ENCODE peak calls at places on chromosome 10, in seven cellular contexts. One of them, this sample, is unnamed.

GRCh38 chr10:121527690-121528089 is 70.6 kb downstream of the FGFR2 start:
- DNase-seq in T follicular helper cell: no peak
- DNase-seq in AML-193: no peak
- DNase-seq in cardiac muscle cell: peak
- DNase-seq in left ventricle myocardium inferior: no peak
- DNase-seq in kidney tubule cell: peak
- DNase-seq in LNCaP clone FGC: no peak
- DNase-seq in this sample: no peak

GRCh38 chr10:130470973-130471372 is 334.8 kb downstream of the GLRX3 start:
- DNase-seq in T follicular helper cell: no peak
- DNase-seq in AML-193: no peak
- DNase-seq in cardiac muscle cell: no peak
- DNase-seq in left ventricle myocardium inferior: no peak
- DNase-seq in kidney tubule cell: no peak
- DNase-seq in LNCaP clone FGC: no peak
- DNase-seq in this sample: no peak

GRCh38 chr10:127117125-127117524 is 79.3 kb downstream of the INSYN2A start:
- DNase-seq in T follicular helper cell: no peak
- DNase-seq in AML-193: no peak
- DNase-seq in cardiac muscle cell: peak
- DNase-seq in left ventricle myocardium inferior: peak
- DNase-seq in kidney tubule cell: peak
- DNase-seq in LNCaP clone FGC: peak
- DNase-seq in this sample: no peak

GRCh38 chr10:66321746-66322145 is 604.1 kb upstream of the LRRTM3 start:
- DNase-seq in T follicular helper cell: no peak
- DNase-seq in AML-193: no peak
- DNase-seq in cardiac muscle cell: no peak
- DNase-seq in left ventricle myocardium inferior: no peak
- DNase-seq in kidney tubule cell: no peak
- DNase-seq in LNCaP clone FGC: no peak
- DNase-seq in this sample: no peak

GRCh38 chr10:46558141-46558410 is 1.6 kb upstream of the GPRIN2 start:
- DNase-seq in T follicular helper cell: no peak
- DNase-seq in AML-193: no peak
- DNase-seq in cardiac muscle cell: no peak
- DNase-seq in left ventricle myocardium inferior: no peak
- DNase-seq in kidney tubule cell: no peak
- DNase-seq in LNCaP clone FGC: no peak
- DNase-seq in this sample: no peak

GRCh38 chr10:90462761-90463160 is 395.1 kb downstream of the HTR7 start:
- DNase-seq in T follicular helper cell: no peak
- DNase-seq in AML-193: no peak
- DNase-seq in cardiac muscle cell: no peak
- DNase-seq in left ventricle myocardium inferior: no peak
- DNase-seq in kidney tubule cell: no peak
- DNase-seq in LNCaP clone FGC: no peak
- DNase-seq in this sample: no peak

GRCh38 chr10:34584164-34584563 is 230.9 kb downstream of the PARD3 start:
- DNase-seq in T follicular helper cell: no peak
- DNase-seq in AML-193: no peak
- DNase-seq in cardiac muscle cell: no peak
- DNase-seq in left ventricle myocardium inferior: no peak
- DNase-seq in kidney tubule cell: peak
- DNase-seq in LNCaP clone FGC: no peak
- DNase-seq in this sample: no peak

GRCh38 chr10:11146402-11147171 is 128.9 kb downstream of the CELF2 start:
- DNase-seq in T follicular helper cell: no peak
- DNase-seq in AML-193: no peak
- DNase-seq in cardiac muscle cell: no peak
- DNase-seq in left ventricle myocardium inferior: no peak
- DNase-seq in kidney tubule cell: peak
- DNase-seq in LNCaP clone FGC: no peak
- DNase-seq in this sample: no peak

GRCh38 chr10:73096041-73096451 is 620 bp downstream of the P4HA1 start:
- DNase-seq in T follicular helper cell: peak
- DNase-seq in AML-193: peak
- DNase-seq in cardiac muscle cell: peak
- DNase-seq in left ventricle myocardium inferior: peak
- DNase-seq in kidney tubule cell: peak
- DNase-seq in LNCaP clone FGC: no peak
- DNase-seq in this sample: no peak

GRCh38 chr10:133324198-133324792 is 12.4 kb downstream of the CALY start:
- DNase-seq in T follicular helper cell: peak
- DNase-seq in AML-193: no peak
- DNase-seq in cardiac muscle cell: peak
- DNase-seq in left ventricle myocardium inferior: peak
- DNase-seq in kidney tubule cell: peak
- DNase-seq in LNCaP clone FGC: no peak
- DNase-seq in this sample: no peak

GRCh38 chr10:26855186-26855585 is 5.6 kb downstream of the ABI1 start:
- DNase-seq in T follicular helper cell: no peak
- DNase-seq in AML-193: peak
- DNase-seq in cardiac muscle cell: no peak
- DNase-seq in left ventricle myocardium inferior: no peak
- DNase-seq in kidney tubule cell: peak
- DNase-seq in LNCaP clone FGC: peak
- DNase-seq in this sample: no peak

GRCh38 chr10:101397140-101397539 is 43.2 kb downstream of the BTRC start:
- DNase-seq in T follicular helper cell: peak
- DNase-seq in AML-193: no peak
- DNase-seq in cardiac muscle cell: peak
- DNase-seq in left ventricle myocardium inferior: no peak
- DNase-seq in kidney tubule cell: peak
- DNase-seq in LNCaP clone FGC: no peak
- DNase-seq in this sample: no peak

GRCh38 chr10:3382092-3382491 is 209.5 kb upstream of the PITRM1 start:
- DNase-seq in T follicular helper cell: no peak
- DNase-seq in AML-193: no peak
- DNase-seq in cardiac muscle cell: no peak
- DNase-seq in left ventricle myocardium inferior: no peak
- DNase-seq in kidney tubule cell: no peak
- DNase-seq in LNCaP clone FGC: no peak
- DNase-seq in this sample: no peak

GRCh38 chr10:75335191-75335590 is 66.4 kb downstream of the ZNF503 start:
- DNase-seq in T follicular helper cell: no peak
- DNase-seq in AML-193: no peak
- DNase-seq in cardiac muscle cell: no peak
- DNase-seq in left ventricle myocardium inferior: no peak
- DNase-seq in kidney tubule cell: no peak
- DNase-seq in LNCaP clone FGC: no peak
- DNase-seq in this sample: no peak

GRCh38 chr10:31000867-31001266 is 30.8 kb downstream of the ZNF438 start:
- DNase-seq in T follicular helper cell: no peak
- DNase-seq in AML-193: peak
- DNase-seq in cardiac muscle cell: no peak
- DNase-seq in left ventricle myocardium inferior: no peak
- DNase-seq in kidney tubule cell: no peak
- DNase-seq in LNCaP clone FGC: no peak
- DNase-seq in this sample: no peak

GRCh38 chr10:119807960-119808697 is 64.5 kb downstream of the MCMBP start:
- DNase-seq in T follicular helper cell: no peak
- DNase-seq in AML-193: no peak
- DNase-seq in cardiac muscle cell: no peak
- DNase-seq in left ventricle myocardium inferior: no peak
- DNase-seq in kidney tubule cell: peak
- DNase-seq in LNCaP clone FGC: no peak
- DNase-seq in this sample: no peak

GRCh38 chr10:96645191-96645721 is 58.4 kb upstream of the TM9SF3 start:
- DNase-seq in T follicular helper cell: no peak
- DNase-seq in AML-193: no peak
- DNase-seq in cardiac muscle cell: no peak
- DNase-seq in left ventricle myocardium inferior: no peak
- DNase-seq in kidney tubule cell: peak
- DNase-seq in LNCaP clone FGC: no peak
- DNase-seq in this sample: no peak

GRCh38 chr10:65350619-65351018 is 1575.2 kb upstream of the LRRTM3 start:
- DNase-seq in T follicular helper cell: no peak
- DNase-seq in AML-193: no peak
- DNase-seq in cardiac muscle cell: no peak
- DNase-seq in left ventricle myocardium inferior: no peak
- DNase-seq in kidney tubule cell: no peak
- DNase-seq in LNCaP clone FGC: no peak
- DNase-seq in this sample: no peak

GRCh38 chr10:63260103-63260859 is 127.2 kb downstream of the NRBF2 start:
- DNase-seq in T follicular helper cell: no peak
- DNase-seq in AML-193: no peak
- DNase-seq in cardiac muscle cell: no peak
- DNase-seq in left ventricle myocardium inferior: no peak
- DNase-seq in kidney tubule cell: no peak
- DNase-seq in LNCaP clone FGC: no peak
- DNase-seq in this sample: no peak

GRCh38 chr10:119233123-119233820 is 25.9 kb downstream of the GRK5 start:
- DNase-seq in T follicular helper cell: no peak
- DNase-seq in AML-193: no peak
- DNase-seq in cardiac muscle cell: no peak
- DNase-seq in left ventricle myocardium inferior: no peak
- DNase-seq in kidney tubule cell: no peak
- DNase-seq in LNCaP clone FGC: no peak
- DNase-seq in this sample: no peak

GRCh38 chr10:102777696-102778530 is 34.2 kb downstream of the WBP1L start:
- DNase-seq in T follicular helper cell: no peak
- DNase-seq in AML-193: no peak
- DNase-seq in cardiac muscle cell: no peak
- DNase-seq in left ventricle myocardium inferior: no peak
- DNase-seq in kidney tubule cell: no peak
- DNase-seq in LNCaP clone FGC: no peak
- DNase-seq in this sample: no peak

GRCh38 chr10:89158446-89158845 is 48.7 kb downstream of the CH25H start:
- DNase-seq in T follicular helper cell: no peak
- DNase-seq in AML-193: no peak
- DNase-seq in cardiac muscle cell: no peak
- DNase-seq in left ventricle myocardium inferior: no peak
- DNase-seq in kidney tubule cell: peak
- DNase-seq in LNCaP clone FGC: no peak
- DNase-seq in this sample: no peak

GRCh38 chr10:86357676-86358075 is 8.9 kb downstream of the GRID1 start:
- DNase-seq in T follicular helper cell: no peak
- DNase-seq in AML-193: no peak
- DNase-seq in cardiac muscle cell: no peak
- DNase-seq in left ventricle myocardium inferior: no peak
- DNase-seq in kidney tubule cell: no peak
- DNase-seq in LNCaP clone FGC: no peak
- DNase-seq in this sample: no peak

GRCh38 chr10:34049887-34050286 is 715.4 kb upstream of the NRP1 start:
- DNase-seq in T follicular helper cell: no peak
- DNase-seq in AML-193: no peak
- DNase-seq in cardiac muscle cell: no peak
- DNase-seq in left ventricle myocardium inferior: no peak
- DNase-seq in kidney tubule cell: peak
- DNase-seq in LNCaP clone FGC: no peak
- DNase-seq in this sample: no peak

GRCh38 chr10:31071232-31071999 is 39.8 kb upstream of the ZNF438 start:
- DNase-seq in T follicular helper cell: no peak
- DNase-seq in AML-193: no peak
- DNase-seq in cardiac muscle cell: no peak
- DNase-seq in left ventricle myocardium inferior: no peak
- DNase-seq in kidney tubule cell: peak
- DNase-seq in LNCaP clone FGC: no peak
- DNase-seq in this sample: no peak

GRCh38 chr10:129023057-129023456 is 444.0 kb upstream of the MGMT start:
- DNase-seq in T follicular helper cell: no peak
- DNase-seq in AML-193: no peak
- DNase-seq in cardiac muscle cell: peak
- DNase-seq in left ventricle myocardium inferior: peak
- DNase-seq in kidney tubule cell: no peak
- DNase-seq in LNCaP clone FGC: no peak
- DNase-seq in this sample: no peak

GRCh38 chr10:62426086-62426485 is 51.9 kb downstream of the ZNF365 start:
- DNase-seq in T follicular helper cell: no peak
- DNase-seq in AML-193: no peak
- DNase-seq in cardiac muscle cell: no peak
- DNase-seq in left ventricle myocardium inferior: no peak
- DNase-seq in kidney tubule cell: peak
- DNase-seq in LNCaP clone FGC: no peak
- DNase-seq in this sample: no peak

GRCh38 chr10:113540845-113541553 is 11.9 kb upstream of the HABP2 start:
- DNase-seq in T follicular helper cell: no peak
- DNase-seq in AML-193: no peak
- DNase-seq in cardiac muscle cell: no peak
- DNase-seq in left ventricle myocardium inferior: no peak
- DNase-seq in kidney tubule cell: peak
- DNase-seq in LNCaP clone FGC: no peak
- DNase-seq in this sample: no peak

This sample was measured in NCI-H1417 treated with DMSO at 0.1 percent for 48 hours.